ENCODE peak calls at places on chromosomes 2 and 18, in six cellular contexts. D is H9, W is mesenchymal stem cell, L is neuronal stem cell, T is trophoblast cell, Z is IMR-90. R is an unnamed sample.

GRCh38 chr2:98923244-98923940 is 12.6 kb downstream of the CRACDL start:
- DNase-seq in D (no peak), W (no peak), L (no peak), T (no peak), Z (no peak), R (no peak)

GRCh38 chr2:177759443-177759842 is 313.1 kb downstream of the PDE11A start:
- DNase-seq in D (no peak), W (no peak), L (no peak), T (no peak), Z (no peak), R (peak; percentile 39)

GRCh38 chr2:25279091-25279651 is 62.6 kb downstream of the DNMT3A start:
- DNase-seq in D (no peak), W (no peak), L (no peak), T (peak; percentile 37), Z (no peak), R (no peak)

GRCh38 chr18:3248670-3249359 is 1.2 kb downstream of the MYL12A start:
- DNase-seq in D (no peak), W (peak; percentile 56), L (no peak), T (peak; percentile 63), Z (peak; percentile 57), R (no peak)

GRCh38 chr2:20599001-20599600 is 51.8 kb downstream of the HS1BP3 start:
- DNase-seq in D (no peak), W (no peak), L (no peak), T (no peak), Z (no peak), R (no peak)

GRCh38 chr2:102138331-102138730 is 4.2 kb upstream of the IL1R1 start:
- DNase-seq in D (no peak), W (peak; percentile 21), L (no peak), T (no peak), Z (no peak), R (peak; percentile 18)

GRCh38 chr2:74845991-74846390 is 12.1 kb downstream of the HK2 start:
- DNase-seq in D (no peak), W (no peak), L (no peak), T (no peak), Z (peak; percentile 47), R (no peak)

GRCh38 chr2:204849887-204850286 is 304.6 kb downstream of the PARD3B start:
- DNase-seq in D (no peak), W (no peak), L (no peak), T (no peak), Z (no peak), R (no peak)

GRCh38 chr2:240989451-240990265 is 8.8 kb upstream of the SNED1 start:
- DNase-seq in D (no peak), W (peak; percentile 44), L (no peak), T (peak; percentile 15), Z (peak; percentile 16), R (peak; percentile 60)

DNA sequence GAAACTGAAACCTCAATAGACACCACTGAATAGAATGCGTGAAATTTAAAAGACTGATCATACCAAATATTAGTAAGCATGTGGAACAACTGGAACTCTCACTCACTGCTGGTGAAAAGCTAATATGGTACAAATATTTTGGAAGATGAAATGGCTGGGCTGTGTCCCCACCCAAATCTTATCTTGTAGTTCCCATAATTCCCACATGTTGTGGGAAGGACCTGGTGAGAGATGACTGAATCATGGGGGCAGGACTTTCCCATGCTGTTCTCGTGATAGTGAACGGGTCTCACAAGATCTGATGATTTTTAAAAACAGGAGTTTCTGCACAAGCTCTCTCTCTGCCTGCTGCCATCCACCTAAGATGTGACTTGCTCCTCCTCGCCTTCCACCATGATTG is 32.0 kb upstream of the MYCN start:
- DNase-seq in D (no peak), W (no peak), L (no peak), T (peak; percentile 94), Z (no peak), R (no peak)
- H2BK5ac ChIP-seq in D (no peak overlapping the region), W (no peak overlapping the region), L (no peak overlapping the region), T (no peak overlapping the region), Z (no peak overlapping the region), R (no peak overlapping the region)

GRCh38 chr18:75226956-75227316 is 16.3 kb downstream of the TSHZ1 start:
- DNase-seq in D (no peak), W (no peak), L (no peak), T (no peak), Z (no peak), R (no peak)

GRCh38 chr18:75227535-75227934 is 16.9 kb downstream of the TSHZ1 start:
- DNase-seq in D (no peak), W (no peak), L (no peak), T (no peak), Z (no peak), R (no peak)

GRCh38 chr18:75223687-75224347 is 13.2 kb downstream of the TSHZ1 start:
- DNase-seq in D (no peak), W (no peak), L (no peak), T (no peak), Z (peak; percentile 6), R (no peak)

GRCh38 chr18:75228967-75229366 is 18.4 kb downstream of the TSHZ1 start:
- DNase-seq in D (no peak), W (no peak), L (no peak), T (no peak), Z (no peak), R (no peak)

GRCh38 chr18:75226301-75226955 is 15.8 kb downstream of the TSHZ1 start:
- DNase-seq in D (no peak), W (no peak), L (peak; percentile 5), T (no peak), Z (peak; percentile 18), R (no peak)
- H3K18ac ChIP-seq in D (no peak overlapping the region), W (no peak overlapping the region), L (no peak overlapping the region), T (no peak overlapping the region), Z (no peak overlapping the region), R (no peak overlapping the region)

GRCh38 chr2:96869281-96869823 is 528 bp downstream of the SEMA4C start:
- DNase-seq in D (no peak), W (peak; percentile 83), L (no peak), T (peak; percentile 66), Z (peak; percentile 74), R (peak; percentile 77)

GRCh38 chr2:96868555-96869280 is 1.2 kb downstream of the SEMA4C start:
- DNase-seq in D (peak; percentile 83), W (peak; percentile 95), L (peak; percentile 80), T (peak; percentile 59), Z (peak; percentile 91), R (peak; percentile 93)

GRCh38 chr2:96867756-96868554 is 1.9 kb downstream of the SEMA4C start:
- DNase-seq in D (no peak), W (peak; percentile 40), L (no peak), T (no peak), Z (no peak), R (peak; percentile 26)

GRCh38 chr2:96870631-96871255 is 863 bp upstream of the SEMA4C start:
- DNase-seq in D (no peak), W (peak; percentile 41), L (no peak), T (peak; percentile 71), Z (no peak), R (peak; percentile 46)

DNA sequence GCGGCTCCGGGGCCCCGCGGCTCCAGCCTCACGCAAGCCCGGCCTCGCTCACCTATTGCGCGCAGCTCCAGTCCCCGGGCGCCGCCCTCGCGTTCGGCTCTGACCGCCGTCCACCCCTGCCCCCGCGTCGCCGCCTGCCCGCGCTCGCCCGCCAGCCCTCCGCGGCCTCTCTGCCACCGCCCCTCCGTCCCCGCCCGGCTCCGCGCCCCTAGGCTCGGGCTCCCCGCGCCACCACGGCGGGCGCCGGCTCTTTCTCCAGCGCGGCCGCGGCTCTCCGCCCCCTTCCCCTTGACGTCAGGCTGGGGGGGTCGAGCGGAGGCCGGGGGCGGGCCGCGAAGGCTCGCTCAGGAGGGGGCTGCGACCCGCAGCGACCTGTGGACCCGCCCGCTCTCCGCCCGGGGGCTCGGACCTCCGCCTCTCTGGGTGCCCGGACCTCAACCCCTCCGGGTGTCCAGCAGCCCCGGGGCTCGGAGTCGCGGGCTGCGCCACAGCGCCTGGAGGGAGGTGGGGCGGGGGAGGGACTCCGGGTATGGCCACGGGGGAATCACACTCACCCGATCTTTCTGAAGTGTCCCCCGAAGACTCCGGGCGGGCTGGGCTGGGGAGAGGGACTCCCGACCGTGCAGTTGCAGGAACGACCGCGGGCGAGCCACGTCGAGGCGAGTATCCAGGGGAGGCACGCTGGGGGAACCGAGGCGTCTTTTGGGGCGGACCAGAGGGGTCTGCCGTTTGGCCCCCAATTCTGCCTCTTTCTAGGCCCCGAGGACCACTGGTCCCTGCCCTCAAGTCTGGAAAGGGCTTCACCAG is at the start of gene SEMA4C:
- DNase-seq in D (no peak), W (peak; percentile 48), L (no peak), T (peak; percentile 78), Z (no peak), R (peak; percentile 57)
- H2BK5ac ChIP-seq in D (no peak within 1 kb of the TSS), W (peak within 1 kb of the TSS; percentile 87), L (peak within 1 kb of the TSS; percentile 88), T (peak within 1 kb of the TSS; percentile 99), Z (peak within 1 kb of the TSS; percentile 89), R (peak within 1 kb of the TSS; percentile 76)

GRCh38 chr2:200306969-200307811 is 697 bp downstream of the SPATS2L start:
- DNase-seq in D (peak; percentile 39), W (peak; percentile 43), L (peak; percentile 50), T (peak; percentile 63), Z (no peak), R (no peak)
- H3K18ac ChIP-seq in D (peak overlapping the region; percentile 64), W (peak overlapping the region; percentile 98), L (peak overlapping the region; percentile 96), T (peak overlapping the region; percentile 99), Z (peak overlapping the region; percentile 70), R (peak overlapping the region; percentile 99)

DNA sequence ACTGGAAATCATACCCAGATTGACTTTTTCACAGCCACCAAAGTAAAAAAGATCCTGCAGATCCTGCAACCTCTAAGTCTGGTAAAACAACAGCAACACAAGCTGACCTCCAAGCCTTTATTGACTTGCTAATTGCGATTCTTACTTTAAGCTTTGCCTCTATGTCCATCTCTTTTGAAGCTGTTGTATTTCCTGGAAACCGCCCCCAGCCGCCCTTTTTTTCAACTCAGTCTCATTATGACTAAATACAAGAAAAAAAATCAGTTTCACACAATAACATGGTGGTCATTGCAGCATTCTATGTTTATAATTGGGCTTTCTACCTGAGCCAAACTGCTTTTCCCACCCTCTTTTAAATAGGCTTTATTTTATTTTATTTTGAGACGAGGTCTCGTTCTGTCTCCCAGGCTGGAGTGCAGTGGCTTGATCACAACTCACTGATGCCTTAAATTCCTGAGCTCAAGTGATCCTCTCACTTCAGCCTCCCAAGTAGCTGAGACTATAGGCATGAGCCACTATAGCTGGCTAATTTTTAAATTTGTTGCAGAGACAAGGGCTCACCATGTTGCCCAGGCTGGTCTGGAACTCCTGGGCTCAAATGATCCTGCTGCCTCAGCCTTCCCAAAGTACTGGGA is 76.2 kb downstream of the MOGAT1 start:
- DNase-seq in D (no peak), W (no peak), L (no peak), T (no peak), Z (no peak), R (no peak)
- H2BK5ac ChIP-seq in D (no peak overlapping the region), W (no peak overlapping the region), L (no peak overlapping the region), T (no peak overlapping the region), Z (no peak overlapping the region), R (no peak overlapping the region)

GRCh38 chr2:234546770-234547169 is 49.9 kb upstream of the ARL4C start:
- DNase-seq in D (peak; percentile 41), W (no peak), L (no peak), T (no peak), Z (no peak), R (no peak)
- H3K18ac ChIP-seq in D (no peak overlapping the region), W (no peak overlapping the region), L (no peak overlapping the region), T (no peak overlapping the region), Z (no peak overlapping the region), R (no peak overlapping the region)

GRCh38 chr2:10972683-10973433 is 61.1 kb downstream of the KCNF1 start:
- DNase-seq in D (no peak), W (no peak), L (no peak), T (no peak), Z (no peak), R (no peak)
- H2BK5ac ChIP-seq in D (no peak overlapping the region), W (no peak overlapping the region), L (no peak overlapping the region), T (no peak overlapping the region), Z (no peak overlapping the region), R (no peak overlapping the region)

GRCh38 chr2:165634855-165635254 is 159.2 kb downstream of the GALNT3 start:
- DNase-seq in D (peak; percentile 69), W (peak; percentile 61), L (peak; percentile 35), T (no peak), Z (peak; percentile 5), R (peak; percentile 75)
- H3K18ac ChIP-seq in D (no peak overlapping the region), W (no peak overlapping the region), L (no peak overlapping the region), T (no peak overlapping the region), Z (no peak overlapping the region), R (no peak overlapping the region)